ENCODE peak calls at places on chromosomes 1 and 21, in six cellular contexts. One of them, this sample, is unnamed.

GRCh38 chr1:118075116-118075515 is 109.9 kb downstream of the SPAG17 start:
- DNase-seq in amygdala: no peak
- DNase-seq in Calu3: no peak
- DNase-seq in NCI-H526: no peak
- DNase-seq in Panc1: no peak
- DNase-seq in body of pancreas: no peak
- DNase-seq in this sample: no peak

GRCh38 chr21:45514311-45515021 is 27.8 kb downstream of the SLC19A1 start:
- DNase-seq in amygdala: no peak
- DNase-seq in Calu3: no peak
- DNase-seq in NCI-H526: no peak
- DNase-seq in Panc1: no peak
- DNase-seq in body of pancreas: no peak
- DNase-seq in this sample: peak; percentile 42

GRCh38 chr21:45009616-45010015 is 64.8 kb upstream of the ADARB1 start:
- DNase-seq in amygdala: no peak
- DNase-seq in Calu3: no peak
- DNase-seq in NCI-H526: no peak
- DNase-seq in Panc1: no peak
- DNase-seq in body of pancreas: no peak
- DNase-seq in this sample: no peak

GRCh38 chr1:63330331-63330916 is 8.1 kb downstream of the FOXD3 start:
- DNase-seq in amygdala: no peak
- DNase-seq in Calu3: no peak
- DNase-seq in NCI-H526: no peak
- DNase-seq in Panc1: no peak
- DNase-seq in body of pancreas: no peak
- DNase-seq in this sample: no peak

GRCh38 chr1:38332649-38333310 is 286.2 kb upstream of the POU3F1 start:
- DNase-seq in amygdala: no peak
- DNase-seq in Calu3: no peak
- DNase-seq in NCI-H526: no peak
- DNase-seq in Panc1: no peak
- DNase-seq in body of pancreas: no peak
- DNase-seq in this sample: no peak

GRCh38 chr1:234579967-234580366 is 30.0 kb downstream of the IRF2BP2 start:
- DNase-seq in amygdala: no peak
- DNase-seq in Calu3: no peak
- DNase-seq in NCI-H526: no peak
- DNase-seq in Panc1: no peak
- DNase-seq in body of pancreas: no peak
- DNase-seq in this sample: no peak

GRCh38 chr1:202154766-202155477 is 5.5 kb downstream of the PTPN7 start:
- DNase-seq in amygdala: no peak
- DNase-seq in Calu3: peak; percentile 56
- DNase-seq in NCI-H526: peak; percentile 78
- DNase-seq in Panc1: no peak
- DNase-seq in body of pancreas: peak; percentile 30
- DNase-seq in this sample: no peak

GRCh38 chr1:185880779-185881333 is 146.7 kb downstream of the HMCN1 start:
- DNase-seq in amygdala: no peak
- DNase-seq in Calu3: no peak
- DNase-seq in NCI-H526: no peak
- DNase-seq in Panc1: no peak
- DNase-seq in body of pancreas: no peak
- DNase-seq in this sample: peak; percentile 36

GRCh38 chr1:40232444-40232843 is 15.3 kb upstream of the TMCO2 start:
- DNase-seq in amygdala: no peak
- DNase-seq in Calu3: no peak
- DNase-seq in NCI-H526: no peak
- DNase-seq in Panc1: no peak
- DNase-seq in body of pancreas: no peak
- DNase-seq in this sample: no peak

GRCh38 chr1:232012773-232013386 is 386.3 kb downstream of the DISC1 start:
- DNase-seq in amygdala: no peak
- DNase-seq in Calu3: peak; percentile 9
- DNase-seq in NCI-H526: no peak
- DNase-seq in Panc1: no peak
- DNase-seq in body of pancreas: no peak
- DNase-seq in this sample: peak; percentile 88

GRCh38 chr1:22225858-22226584 is 83.1 kb upstream of the WNT4 start:
- DNase-seq in amygdala: no peak
- DNase-seq in Calu3: no peak
- DNase-seq in NCI-H526: no peak
- DNase-seq in Panc1: no peak
- DNase-seq in body of pancreas: no peak
- DNase-seq in this sample: no peak

GRCh38 chr1:65630855-65631254 is 161.8 kb upstream of the PDE4B start:
- DNase-seq in amygdala: no peak
- DNase-seq in Calu3: no peak
- DNase-seq in NCI-H526: no peak
- DNase-seq in Panc1: no peak
- DNase-seq in body of pancreas: no peak
- DNase-seq in this sample: no peak

GRCh38 chr1:19210772-19211549 is 895 bp upstream of the UBR4 start:
- DNase-seq in amygdala: no peak
- DNase-seq in Calu3: no peak
- DNase-seq in NCI-H526: peak; percentile 6
- DNase-seq in Panc1: no peak
- DNase-seq in body of pancreas: no peak
- DNase-seq in this sample: peak; percentile 16

GRCh38 chr1:54028306-54029251 is 10.6 kb upstream of the LDLRAD1 start:
- DNase-seq in amygdala: no peak
- DNase-seq in Calu3: no peak
- DNase-seq in NCI-H526: no peak
- DNase-seq in Panc1: no peak
- DNase-seq in body of pancreas: no peak
- DNase-seq in this sample: no peak

GRCh38 chr1:30473920-30474817 is 249.2 kb downstream of the MATN1 start:
- DNase-seq in amygdala: no peak
- DNase-seq in Calu3: no peak
- DNase-seq in NCI-H526: no peak
- DNase-seq in Panc1: no peak
- DNase-seq in body of pancreas: no peak
- DNase-seq in this sample: no peak

GRCh38 chr1:230321741-230322420 is 104.3 kb downstream of the PGBD5 start:
- DNase-seq in amygdala: no peak
- DNase-seq in Calu3: no peak
- DNase-seq in NCI-H526: no peak
- DNase-seq in Panc1: no peak
- DNase-seq in body of pancreas: no peak
- DNase-seq in this sample: no peak

GRCh38 chr1:153957744-153958110 is 685 bp downstream of the CRTC2 start:
- DNase-seq in amygdala: no peak
- DNase-seq in Calu3: no peak
- DNase-seq in NCI-H526: no peak
- DNase-seq in Panc1: no peak
- DNase-seq in body of pancreas: no peak
- DNase-seq in this sample: no peak

GRCh38 chr1:97647776-97648175 is 273.1 kb downstream of the DPYD start:
- DNase-seq in amygdala: no peak
- DNase-seq in Calu3: no peak
- DNase-seq in NCI-H526: no peak
- DNase-seq in Panc1: no peak
- DNase-seq in body of pancreas: no peak
- DNase-seq in this sample: no peak

GRCh38 chr1:235669277-235669676 is 19.7 kb upstream of the GNG4 start:
- DNase-seq in amygdala: no peak
- DNase-seq in Calu3: no peak
- DNase-seq in NCI-H526: no peak
- DNase-seq in Panc1: no peak
- DNase-seq in body of pancreas: no peak
- DNase-seq in this sample: no peak

GRCh38 chr1:23585321-23586022 is 26.2 kb upstream of the ID3 start:
- DNase-seq in amygdala: no peak
- DNase-seq in Calu3: no peak
- DNase-seq in NCI-H526: no peak
- DNase-seq in Panc1: no peak
- DNase-seq in body of pancreas: no peak
- DNase-seq in this sample: no peak

GRCh38 chr21:43361493-43362296 is 65.2 kb downstream of the SIK1 start:
- DNase-seq in amygdala: no peak
- DNase-seq in Calu3: no peak
- DNase-seq in NCI-H526: peak; percentile 80
- DNase-seq in Panc1: no peak
- DNase-seq in body of pancreas: no peak
- DNase-seq in this sample: peak; percentile 65

GRCh38 chr1:30060738-30061137 is 662.6 kb downstream of the MATN1 start:
- DNase-seq in amygdala: no peak
- DNase-seq in Calu3: no peak
- DNase-seq in NCI-H526: no peak
- DNase-seq in Panc1: no peak
- DNase-seq in body of pancreas: no peak
- DNase-seq in this sample: no peak

GRCh38 chr1:98921817-98922216 is 82.8 kb downstream of the PLPPR5 start:
- DNase-seq in amygdala: no peak
- DNase-seq in Calu3: peak; percentile 6
- DNase-seq in NCI-H526: no peak
- DNase-seq in Panc1: no peak
- DNase-seq in body of pancreas: no peak
- DNase-seq in this sample: no peak

GRCh38 chr1:54409156-54410142 is 3.3 kb upstream of the SSBP3 start:
- DNase-seq in amygdala: no peak
- DNase-seq in Calu3: no peak
- DNase-seq in NCI-H526: peak; percentile 11
- DNase-seq in Panc1: no peak
- DNase-seq in body of pancreas: no peak
- DNase-seq in this sample: peak; percentile 60

GRCh38 chr1:204072951-204073836 is at the start of gene SOX13:
- DNase-seq in amygdala: peak; percentile 72
- DNase-seq in Calu3: peak; percentile 82
- DNase-seq in NCI-H526: peak; percentile 91
- DNase-seq in Panc1: peak; percentile 48
- DNase-seq in body of pancreas: peak; percentile 84
- DNase-seq in this sample: peak; percentile 91

GRCh38 chr1:109516872-109517271 is 7.3 kb upstream of the AMIGO1 start:
- DNase-seq in amygdala: no peak
- DNase-seq in Calu3: no peak
- DNase-seq in NCI-H526: peak; percentile 71
- DNase-seq in Panc1: no peak
- DNase-seq in body of pancreas: no peak
- DNase-seq in this sample: peak; percentile 48

GRCh38 chr1:241963722-241964121 is 6.2 kb downstream of the BECN2 start:
- DNase-seq in amygdala: no peak
- DNase-seq in Calu3: no peak
- DNase-seq in NCI-H526: no peak
- DNase-seq in Panc1: no peak
- DNase-seq in body of pancreas: no peak
- DNase-seq in this sample: no peak

GRCh38 chr1:121594096-121594495 is 409.3 kb downstream of the SRGAP2C start:
- DNase-seq in amygdala: no peak
- DNase-seq in Calu3: no peak
- DNase-seq in NCI-H526: no peak
- DNase-seq in Panc1: no peak
- DNase-seq in body of pancreas: no peak
- DNase-seq in this sample: no peak

GRCh38 chr1:1124786-1125642 is 9.1 kb upstream of the C1orf159 start:
- DNase-seq in amygdala: no peak
- DNase-seq in Calu3: peak; percentile 31
- DNase-seq in NCI-H526: no peak
- DNase-seq in Panc1: no peak
- DNase-seq in body of pancreas: no peak
- DNase-seq in this sample: peak; percentile 93

GRCh38 chr1:103469801-103470200 is 55.7 kb upstream of the RNPC3 start:
- DNase-seq in amygdala: no peak
- DNase-seq in Calu3: no peak
- DNase-seq in NCI-H526: no peak
- DNase-seq in Panc1: no peak
- DNase-seq in body of pancreas: no peak
- DNase-seq in this sample: no peak

GRCh38 chr1:167491586-167492408 is 26.5 kb downstream of the CD247 start:
- DNase-seq in amygdala: no peak
- DNase-seq in Calu3: no peak
- DNase-seq in NCI-H526: no peak
- DNase-seq in Panc1: no peak
- DNase-seq in body of pancreas: no peak
- DNase-seq in this sample: no peak

GRCh38 chr21:42737969-42738590 is 84.7 kb downstream of the PDE9A start:
- DNase-seq in amygdala: peak; percentile 33
- DNase-seq in Calu3: peak; percentile 24
- DNase-seq in NCI-H526: no peak
- DNase-seq in Panc1: no peak
- DNase-seq in body of pancreas: no peak
- DNase-seq in this sample: peak; percentile 81

GRCh38 chr1:228009828-228010775 is 3.3 kb downstream of the WNT3A start:
- DNase-seq in amygdala: no peak
- DNase-seq in Calu3: no peak
- DNase-seq in NCI-H526: peak; percentile 74
- DNase-seq in Panc1: no peak
- DNase-seq in body of pancreas: peak; percentile 7
- DNase-seq in this sample: no peak

GRCh38 chr1:6459850-6460265 is 6.1 kb downstream of the TNFRSF25 start:
- DNase-seq in amygdala: no peak
- DNase-seq in Calu3: no peak
- DNase-seq in NCI-H526: peak; percentile 97
- DNase-seq in Panc1: no peak
- DNase-seq in body of pancreas: no peak
- DNase-seq in this sample: peak; percentile 60

GRCh38 chr1:226403522-226404034 is 4.3 kb downstream of the PARP1 start:
- DNase-seq in amygdala: peak; percentile 31
- DNase-seq in Calu3: peak; percentile 33
- DNase-seq in NCI-H526: no peak
- DNase-seq in Panc1: no peak
- DNase-seq in body of pancreas: no peak
- DNase-seq in this sample: no peak

GRCh38 chr1:16978139-16978538 is 2.3 kb downstream of the MFAP2 start:
- DNase-seq in amygdala: no peak
- DNase-seq in Calu3: no peak
- DNase-seq in NCI-H526: no peak
- DNase-seq in Panc1: no peak
- DNase-seq in body of pancreas: no peak
- DNase-seq in this sample: no peak

GRCh38 chr1:182699673-182700350 is 15.4 kb upstream of the RGS8 start:
- DNase-seq in amygdala: no peak
- DNase-seq in Calu3: no peak
- DNase-seq in NCI-H526: peak; percentile 98
- DNase-seq in Panc1: no peak
- DNase-seq in body of pancreas: no peak
- DNase-seq in this sample: no peak

GRCh38 chr1:95916616-95917015 is 682.6 kb downstream of the RWDD3 start:
- DNase-seq in amygdala: no peak
- DNase-seq in Calu3: peak; percentile 5
- DNase-seq in NCI-H526: peak; percentile 33
- DNase-seq in Panc1: no peak
- DNase-seq in body of pancreas: no peak
- DNase-seq in this sample: no peak

This sample was measured in mucosa of descending colon.